ENCODE peak calls at places on chromosome 22, in ten cellular contexts. D, S, Z, J, E, I, Q, L, K and X are unnamed samples.

GRCh38 chr22:40396882-40397281 is 26.5 kb downstream of the SGSM3 start:
- DNase-seq in L (no peak), D (no peak), S (no peak), I (peak; percentile 91), J (no peak), E (peak; percentile 89), K (no peak), Q (no peak), Z (peak; percentile 94), X (no peak)

GRCh38 chr22:48711031-48711431 is 1116.6 kb downstream of the BRD1 start:
- DNase-seq in Z (no peak), E (no peak), K (peak; percentile 19), S (no peak), D (no peak), L (no peak), J (no peak), Q (no peak), I (no peak), X (no peak)

GRCh38 chr22:38712496-38713207 is 6.9 kb downstream of the GTPBP1 start:
- DNase-seq in L (no peak), J (no peak), S (no peak), K (peak; percentile 18), D (peak; percentile 24), Z (no peak), Q (no peak), I (no peak), E (no peak), X (no peak)

GRCh38 chr22:31492151-31492550 is 2.5 kb upstream of the EIF4ENIF1 start:
- DNase-seq in I (no peak), L (no peak), Z (no peak), S (no peak), K (no peak), E (no peak), D (no peak), Q (no peak), J (no peak), X (no peak)

GRCh38 chr22:38751422-38752346 is 4.1 kb downstream of the SUN2 start:
- DNase-seq in D (no peak), Q (peak; percentile 43), I (peak; percentile 63), E (peak; percentile 82), S (peak; percentile 65), K (no peak), L (peak; percentile 41), J (no peak), Z (peak; percentile 41), X (no peak)

GRCh38 chr22:17436981-17437410 is 67.7 kb downstream of the CECR2 start:
- DNase-seq in L (no peak), S (no peak), J (no peak), Z (no peak), E (no peak), K (no peak), Q (no peak), I (no peak), D (no peak), X (no peak)

GRCh38 chr22:46942816-46943783 is 180.7 kb downstream of the TBC1D22A start:
- DNase-seq in E (no peak), D (no peak), J (peak; percentile 48), I (no peak), S (no peak), Z (no peak), K (no peak), L (no peak), Q (no peak), X (no peak)

GRCh38 chr22:17791196-17791595 is 16.9 kb upstream of the BID start:
- DNase-seq in I (no peak), E (no peak), L (no peak), S (no peak), Z (no peak), D (no peak), K (no peak), J (no peak), Q (no peak), X (no peak)

GRCh38 chr22:30506507-30506968 is 1.0 kb upstream of the SEC14L4 start:
- DNase-seq in J (no peak), Z (peak; percentile 41), E (no peak), L (no peak), S (no peak), D (peak; percentile 82), I (peak; percentile 72), Q (no peak), K (no peak), X (no peak)

GRCh38 chr22:47715866-47716578 is 953.6 kb downstream of the TBC1D22A start:
- DNase-seq in Z (no peak), K (no peak), J (no peak), L (no peak), Q (no peak), S (no peak), E (no peak), D (no peak), I (no peak), X (no peak)

GRCh38 chr22:34943830-34944229 is 122.1 kb upstream of the ISX start:
- DNase-seq in Z (no peak), L (no peak), J (no peak), S (no peak), I (no peak), E (no peak), K (no peak), Q (no peak), D (no peak), X (no peak)

GRCh38 chr22:44247346-44247745 is 65.4 kb downstream of the SHISAL1 start:
- DNase-seq in L (no peak), D (no peak), I (peak; percentile 3), K (no peak), Q (no peak), E (peak; percentile 3), Z (no peak), S (no peak), J (no peak), X (no peak)

GRCh38 chr22:29306830-29307657 is 594 bp downstream of the GAS2L1 start:
- DNase-seq in J (peak; percentile 78), I (peak; percentile 83), Q (peak; percentile 66), K (peak; percentile 91), L (no peak), D (peak; percentile 84), S (no peak), Z (peak; percentile 83), E (peak; percentile 67), X (peak; percentile 62)
- TF ChIP-seq POLR2A in J (peak; percentile 65), I (no peak), Q (no peak), K (no peak), L (no peak), D (no peak), S (no peak), Z (peak; percentile 35), E (no peak), X (peak; percentile 68)

GRCh38 chr22:19855504-19856409 is 1.1 kb upstream of the GNB1L start:
- DNase-seq in D (peak; percentile 98), I (peak; percentile 56), L (no peak), S (peak; percentile 35), K (peak; percentile 85), J (peak; percentile 69), Z (peak; percentile 74), E (peak; percentile 54), Q (peak; percentile 36), X (no peak)
- TF ChIP-seq POLR2A in D (no peak), I (no peak), L (no peak), S (peak; percentile 56), K (no peak), J (no peak), Z (no peak), E (no peak), Q (no peak), X (no peak)

DNA sequence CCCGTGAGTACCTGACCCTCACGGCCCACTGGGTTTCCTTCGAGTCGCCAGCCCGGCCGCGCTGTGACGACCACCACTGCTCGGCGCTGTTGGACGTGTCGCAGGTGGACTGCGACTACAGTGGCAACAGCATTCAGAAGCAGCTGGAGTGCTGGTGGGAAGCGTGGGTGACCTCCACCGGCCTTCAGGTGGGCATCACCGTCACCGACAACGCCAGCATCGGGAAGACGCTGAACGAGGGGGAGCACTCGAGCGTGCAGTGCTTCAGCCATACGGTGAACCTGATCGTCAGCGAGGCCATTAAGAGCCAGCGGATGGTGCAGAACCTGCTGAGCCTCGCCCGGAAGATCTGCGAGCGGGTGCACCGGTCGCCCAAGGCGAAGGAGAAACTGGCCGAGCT is 32.2 kb downstream of the ZBED4 start:
- DNase-seq in Z (no peak), J (no peak), E (no peak), K (no peak), Q (no peak), L (no peak), S (no peak), D (no peak), I (no peak), X (no peak)
- TF ChIP-seq POLR2A in Z (no peak), J (no peak), E (no peak), K (no peak), Q (no peak), L (no peak), S (no peak), D (no peak), I (no peak), X (no peak)

GRCh38 chr22:45435544-45436139 is 22.1 kb downstream of the RIBC2 start:
- DNase-seq in E (peak; percentile 83), Q (peak; percentile 91), Z (peak; percentile 89), J (peak; percentile 92), I (peak; percentile 92), K (peak; percentile 95), S (peak; percentile 35), L (no peak), D (peak; percentile 80), X (peak; percentile 76)
- TF ChIP-seq POLR2A in E (no peak), Q (no peak), Z (no peak), J (no peak), I (no peak), K (no peak), S (no peak), L (no peak), D (no peak), X (no peak)

GRCh38 chr22:37658133-37659065 is at the start of gene PDXP:
- DNase-seq in D (peak; percentile 98), J (peak; percentile 100), S (peak; percentile 99), Q (peak; percentile 99), E (peak; percentile 99), K (peak; percentile 100), Z (peak; percentile 99), I (peak; percentile 99), L (peak; percentile 93), X (peak; percentile 97)

GRCh38 chr22:37659897-37660708 is 1.6 kb downstream of the PDXP start:
- DNase-seq in J (no peak), K (no peak), E (no peak), Z (no peak), Q (no peak), S (no peak), D (peak; percentile 34), L (no peak), I (no peak), X (no peak)

GRCh38 chr22:37655252-37655563 is 3.3 kb upstream of the PDXP start:
- DNase-seq in D (no peak), Z (no peak), L (no peak), K (no peak), E (no peak), Q (no peak), J (no peak), I (no peak), S (no peak), X (no peak)

GRCh38 chr22:37659066-37659896 is 758 bp downstream of the PDXP start:
- DNase-seq in Q (no peak), L (no peak), E (no peak), S (no peak), K (no peak), Z (peak; percentile 64), I (no peak), J (no peak), D (peak; percentile 38), X (no peak)

GRCh38 chr22:37657590-37658132 is 862 bp upstream of the PDXP start:
- DNase-seq in I (no peak), E (no peak), S (no peak), L (no peak), K (no peak), D (peak; percentile 74), Z (no peak), J (no peak), Q (no peak), X (peak; percentile 58)
- TF ChIP-seq POLR2A in I (no peak), E (no peak), S (no peak), L (no peak), K (no peak), D (peak; percentile 79), Z (no peak), J (no peak), Q (no peak), X (no peak)